ENCODE peak calls at places on chromosome 21, in four cellular contexts. R is HCT116, I is SK-N-SH, E is HepG2. F is an unnamed sample.

GRCh38 chr21:31395268-31395667 is 51.2 kb upstream of the TIAM1 start:
- DNase-seq in R (no peak), E (no peak), I (no peak), F (no peak)

GRCh38 chr21:17901458-17902092 is 82.4 kb upstream of the C21orf91 start:
- DNase-seq in R (no peak), I (no peak), E (no peak), F (no peak)

GRCh38 chr21:27466175-27466574 is 499.3 kb upstream of the ADAMTS5 start:
- DNase-seq in E (no peak), I (no peak), R (no peak), F (no peak)

GRCh38 chr21:42319368-42319767 is 4.2 kb upstream of the TFF3 start:
- DNase-seq in R (no peak), I (no peak), E (no peak), F (no peak)

GRCh38 chr21:34635307-34635706 is 20.4 kb upstream of the RCAN1 start:
- DNase-seq in E (no peak), R (no peak), I (no peak), F (peak)

GRCh38 chr21:33300701-33301631 is 23.8 kb upstream of the IFNAR1 start:
- DNase-seq in I (peak), R (no peak), E (no peak), F (peak)

GRCh38 chr21:34748862-34749261 is 80.1 kb downstream of the CLIC6 start:
- DNase-seq in E (peak), R (no peak), I (no peak), F (no peak)

GRCh38 chr21:33395866-33396265 is 7.3 kb upstream of the IFNGR2 start:
- DNase-seq in I (no peak), E (no peak), R (no peak), F (no peak)

GRCh38 chr21:31875424-31876097 is 2.7 kb downstream of the HUNK start:
- DNase-seq in R (no peak), E (no peak), I (no peak), F (no peak)

GRCh38 chr21:17779486-17779885 is 39.7 kb downstream of the C21orf91 start:
- DNase-seq in R (no peak), E (no peak), I (no peak), F (no peak)

GRCh38 chr21:42291003-42291750 is 24.0 kb downstream of the TFF3 start:
- DNase-seq in E (no peak), R (no peak), I (no peak), F (no peak)

GRCh38 chr21:41371698-41372030 is 9.8 kb downstream of the MX2 start:
- DNase-seq in I (no peak), R (no peak), E (no peak), F (no peak)

GRCh38 chr21:42315296-42315891 is at the start of gene TFF3:
- DNase-seq in E (peak), I (no peak), R (no peak), F (no peak)

GRCh38 chr21:43775795-43776430 is at the start of gene CSTB:
- DNase-seq in I (peak), R (peak), E (peak), F (peak)

GRCh38 chr21:42252267-42252666 is 33.3 kb downstream of the ABCG1 start:
- DNase-seq in R (no peak), I (no peak), E (no peak), F (no peak)

GRCh38 chr21:21268885-21269284 is 270.7 kb downstream of the NCAM2 start:
- DNase-seq in I (no peak), R (no peak), E (no peak), F (no peak)

GRCh38 chr21:34523019-34523418 is 11.0 kb upstream of the KCNE1 start:
- DNase-seq in R (no peak), I (no peak), E (peak), F (no peak)

GRCh38 chr21:31346256-31346821 is 2.3 kb upstream of the TIAM1 start:
- DNase-seq in I (no peak), E (no peak), R (no peak), F (no peak)

GRCh38 chr21:26941436-26941835 is 25.5 kb downstream of the ADAMTS5 start:
- DNase-seq in I (no peak), E (no peak), R (no peak), F (no peak)

GRCh38 chr21:32256873-32257620 is 21.8 kb downstream of the MIS18A start:
- DNase-seq in I (peak), R (no peak), E (no peak), F (no peak)

GRCh38 chr21:43865471-43866181 is 603 bp downstream of the AGPAT3 start:
- DNase-seq in E (no peak), I (peak), R (no peak), F (peak)

GRCh38 chr21:29085106-29085752 is 11.8 kb upstream of the CCT8 start:
- DNase-seq in R (no peak), I (no peak), E (no peak), F (no peak)

GRCh38 chr21:33402011-33402979 is 918 bp upstream of the IFNGR2 start:
- DNase-seq in I (peak), R (no peak), E (no peak), F (no peak)

GRCh38 chr21:31265293-31265692 is 78.8 kb downstream of the TIAM1 start:
- DNase-seq in E (no peak), I (no peak), R (no peak), F (no peak)

GRCh38 chr21:17519965-17520364 is 7.1 kb downstream of the CXADR start:
- DNase-seq in R (no peak), E (no peak), I (no peak), F (no peak)

GRCh38 chr21:41431788-41432548 is 5.9 kb downstream of the MX1 start:
- DNase-seq in I (peak), E (no peak), R (no peak), F (no peak)

GRCh38 chr21:27359141-27359540 is 392.3 kb upstream of the ADAMTS5 start:
- DNase-seq in I (no peak), E (no peak), R (no peak), F (no peak)

GRCh38 chr21:30629173-30629572 is 5.8 kb upstream of the KRTAP20-2 start:
- DNase-seq in R (no peak), I (no peak), E (no peak), F (no peak)

GRCh38 chr21:25039461-25040380 is 567.6 kb downstream of the MRPL39 start:
- DNase-seq in I (no peak), R (no peak), E (no peak), F (no peak)

GRCh38 chr21:42553435-42553834 is 39.8 kb downstream of the SLC37A1 start:
- DNase-seq in R (no peak), I (no peak), E (no peak), F (no peak)

GRCh38 chr21:33901421-33902288 is 13.9 kb downstream of the ATP5PO start:
- DNase-seq in R (peak), I (peak), E (peak), F (peak)

GRCh38 chr21:43325968-43326367 is 101.0 kb downstream of the SIK1 start:
- DNase-seq in E (no peak), I (no peak), R (no peak), F (peak)

DNA sequence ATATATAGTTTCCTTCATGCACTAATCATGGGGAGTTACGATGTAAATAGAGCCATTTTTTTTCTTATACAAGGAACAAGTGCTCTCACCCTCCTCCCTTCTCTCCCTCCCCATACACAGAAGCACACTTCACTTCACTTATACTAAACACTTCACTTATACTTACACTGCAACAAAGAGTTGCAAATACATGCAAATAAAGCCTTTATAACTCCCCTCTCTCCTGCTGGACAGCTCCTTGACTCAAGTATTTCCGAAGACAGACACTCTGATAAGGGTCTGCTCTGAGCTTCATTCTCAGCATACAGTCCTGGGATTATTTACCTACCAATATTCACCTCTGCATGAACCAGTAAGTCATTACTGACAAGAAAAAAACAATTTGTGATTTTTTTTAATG is 35.6 kb upstream of the ERG start:
- DNase-seq in I (no peak), R (no peak), E (no peak), F (no peak)
- TF ChIP-seq ELF1 in I (no peak), R (no peak), E (no peak), F (no peak)

DNA sequence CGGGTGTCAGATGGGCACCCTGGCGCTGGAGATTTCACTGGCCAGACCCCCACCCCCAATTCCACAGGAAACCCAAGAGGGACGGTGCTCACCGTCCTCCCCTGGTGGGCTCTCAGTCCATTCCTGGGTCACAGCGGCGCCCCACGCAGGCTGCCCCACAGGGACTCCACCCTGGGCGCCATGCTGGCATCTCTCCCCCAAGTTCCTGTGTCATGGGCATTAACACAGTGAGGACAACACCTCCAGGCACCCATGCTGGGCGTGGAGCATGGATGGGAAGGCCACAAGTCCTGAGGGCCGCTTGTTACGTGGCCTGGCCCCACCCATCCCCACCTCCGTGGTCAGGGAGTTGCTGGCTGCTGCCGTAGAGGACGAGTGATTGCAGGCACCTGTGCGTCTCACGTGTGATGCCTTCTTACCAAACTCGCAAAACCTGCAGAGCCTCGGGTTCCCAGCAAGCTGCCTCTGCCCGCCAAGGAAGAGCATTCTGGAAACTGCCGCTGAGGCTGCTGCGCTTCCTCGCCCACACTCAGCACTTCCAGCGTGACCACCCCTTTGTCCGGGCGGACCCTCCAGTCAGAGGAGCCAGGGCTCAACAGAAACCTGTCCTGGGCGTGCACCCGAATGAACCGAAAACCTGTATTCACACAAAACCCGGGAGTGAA is 60.3 kb downstream of the SLX9 start:
- DNase-seq in R (no peak), I (no peak), E (no peak), F (no peak)
- TF ChIP-seq ELF1 in R (no peak), I (no peak), E (no peak), F (no peak)

GRCh38 chr21:15276243-15276642 is 211.4 kb upstream of the NRIP1 start:
- DNase-seq in R (no peak), E (no peak), I (no peak), F (no peak)
- TF ChIP-seq ELF1 in R (no peak), E (no peak), I (no peak), F (no peak)

DNA sequence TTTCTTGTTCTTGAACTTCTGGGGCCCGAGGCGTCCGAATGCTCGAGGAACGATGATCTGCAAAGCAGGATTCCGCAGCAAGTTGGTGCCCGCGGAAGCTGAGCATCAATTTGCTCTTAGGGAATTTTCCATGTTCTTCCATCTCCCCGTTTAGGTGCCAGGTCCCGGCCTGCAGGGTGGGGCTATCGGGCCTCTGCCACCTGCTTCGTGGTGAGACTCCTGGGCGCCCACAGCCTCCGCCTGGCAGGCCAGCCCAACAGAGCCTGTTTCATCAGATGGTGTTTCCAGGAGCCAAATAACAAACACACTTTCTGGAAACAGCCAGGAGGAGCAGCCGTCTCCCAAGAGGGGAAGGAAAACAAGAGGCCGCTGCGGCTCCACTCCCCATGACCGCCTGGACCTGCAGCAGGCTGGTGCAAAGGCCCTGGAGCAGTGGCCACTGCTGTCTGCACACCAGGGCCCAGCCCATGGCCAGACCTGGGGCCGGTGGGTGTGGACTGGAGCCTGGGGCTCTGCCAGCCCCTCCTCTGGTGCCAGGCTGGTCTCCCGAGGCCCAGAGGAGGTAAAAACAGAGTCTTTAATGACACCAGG is 54.8 kb downstream of the SLX9 start:
- DNase-seq in E (no peak), I (no peak), R (no peak), F (no peak)
- TF ChIP-seq ELF1 in E (no peak), I (no peak), R (no peak), F (no peak)

DNA sequence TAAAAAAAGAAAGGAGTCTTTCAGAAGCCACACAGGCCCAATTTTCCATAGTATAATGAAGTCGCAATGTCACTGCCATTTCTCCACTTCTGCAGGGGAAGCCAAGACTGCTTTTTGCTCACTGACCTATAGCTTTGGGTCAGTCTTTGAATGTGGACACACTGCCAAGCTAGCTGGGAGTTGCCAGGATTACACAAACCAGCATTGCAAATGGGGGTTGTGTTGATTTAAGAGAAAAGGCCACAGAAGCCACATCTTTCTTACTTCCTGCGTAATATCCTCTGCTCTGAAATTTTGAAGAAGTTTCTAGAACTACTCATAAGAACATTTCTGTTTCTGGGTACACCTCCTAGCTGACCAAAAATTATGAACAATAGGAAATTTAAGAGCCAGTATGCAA is 45.8 kb upstream of the SAMSN1 start:
- DNase-seq in R (no peak), E (no peak), I (no peak), F (no peak)
- TF ChIP-seq ELF1 in R (no peak), E (no peak), I (no peak), F (no peak)

DNA sequence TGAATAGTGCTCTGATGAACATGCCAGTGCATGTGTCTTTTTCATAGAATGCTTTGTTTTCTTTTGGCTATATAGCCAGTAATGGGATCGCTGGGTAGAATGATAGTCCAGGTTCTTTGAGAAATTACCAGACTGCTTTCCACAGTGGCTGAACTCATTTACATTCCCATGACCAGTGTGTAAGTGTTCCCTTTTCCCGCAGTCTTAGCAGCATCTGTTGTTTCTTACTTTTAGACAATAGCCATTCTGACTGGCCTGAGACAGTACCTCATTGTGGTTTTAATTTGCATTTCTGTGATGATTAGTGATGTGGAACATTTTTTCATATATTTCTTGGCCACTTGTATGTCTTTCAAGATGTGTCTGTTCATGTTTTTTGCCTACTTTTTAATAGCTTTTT is 784.5 kb downstream of the USP25 start:
- DNase-seq in R (no peak), I (no peak), E (no peak), F (no peak)
- TF ChIP-seq ELF1 in R (no peak), I (no peak), E (no peak), F (no peak)

GRCh38 chr21:36904093-36904666 is 62.3 kb downstream of the HLCS start:
- DNase-seq in E (no peak), R (no peak), I (no peak), F (no peak)

GRCh38 chr21:36909423-36909822 is 57.0 kb downstream of the HLCS start:
- DNase-seq in R (no peak), E (no peak), I (no peak), F (no peak)

GRCh38 chr21:36909901-36910561 is 56.4 kb downstream of the HLCS start:
- DNase-seq in I (no peak), E (peak), R (peak), F (no peak)

GRCh38 chr21:36910581-36911307 is 55.7 kb downstream of the HLCS start:
- DNase-seq in I (peak), E (no peak), R (no peak), F (no peak)

GRCh38 chr21:36908260-36908908 is 58.1 kb downstream of the HLCS start:
- DNase-seq in E (no peak), I (no peak), R (no peak), F (no peak)
- TF ChIP-seq ELF1 in E (no peak), I (no peak), R (no peak), F (no peak)

DNA sequence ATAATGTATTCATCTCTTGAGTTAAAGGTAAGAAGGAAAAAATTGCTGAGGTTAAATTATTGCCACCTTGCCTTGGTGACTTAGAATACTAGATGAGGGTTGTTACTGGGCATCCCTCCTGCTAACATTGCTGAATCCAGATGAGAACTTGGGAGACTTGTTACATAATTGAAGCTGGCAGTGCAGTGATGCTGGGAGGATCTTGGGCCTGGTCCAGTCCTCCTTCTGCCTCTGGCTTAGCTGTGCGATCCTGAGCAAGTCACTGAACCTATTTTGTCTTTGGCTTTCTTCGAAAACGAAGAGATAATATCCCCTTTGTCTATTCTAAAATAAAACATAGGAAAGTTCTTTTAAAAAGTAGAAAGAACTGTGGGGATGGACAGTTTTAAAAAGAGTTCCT is 244.9 kb upstream of the NRIP1 start:
- DNase-seq in E (no peak), I (no peak), R (no peak), F (no peak)
- TF ChIP-seq ELF1 in E (no peak), I (no peak), R (no peak), F (no peak)

DNA sequence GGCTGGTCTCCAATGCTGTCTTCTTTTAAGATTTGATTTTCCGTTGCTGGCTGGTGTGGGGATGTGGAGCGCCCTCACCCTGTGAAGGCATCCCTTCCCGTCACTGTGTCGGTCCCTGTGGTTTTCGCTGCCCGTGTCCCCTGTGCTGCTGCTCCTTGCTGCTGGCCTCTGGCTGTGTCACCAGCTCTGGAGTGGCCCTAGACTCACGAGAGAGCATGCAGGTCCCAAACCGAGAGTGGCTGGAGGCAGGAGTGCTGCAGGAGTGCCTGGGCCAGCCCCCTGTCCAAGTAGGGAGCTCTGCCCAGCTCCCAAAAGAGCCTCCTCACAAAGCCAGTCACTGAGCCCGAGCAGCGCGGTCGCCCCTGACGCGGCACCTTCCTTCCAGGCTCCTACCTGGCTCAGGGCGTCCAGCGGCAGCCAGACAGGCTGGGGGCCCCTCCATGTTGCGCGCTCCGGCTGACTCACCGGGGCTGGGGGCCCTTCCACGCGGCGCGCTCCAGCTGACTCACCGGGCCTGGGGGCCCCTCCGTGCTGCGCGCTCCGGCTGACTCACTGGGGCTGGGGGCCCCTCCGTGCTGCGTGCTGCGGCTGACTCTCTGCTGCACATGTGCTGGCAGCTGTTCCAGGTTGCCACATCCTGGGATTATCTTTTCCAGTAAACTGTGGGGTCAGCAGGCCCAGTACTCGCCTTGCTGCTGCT is 106.7 kb upstream of the COL6A1 start:
- DNase-seq in R (no peak), I (peak), E (peak), F (no peak)
- TF ChIP-seq ELF1 in R (no peak), I (no peak), E (no peak), F (no peak)

F was measured in K562.